ENCODE peak calls at places on chromosomes 7 and 10, in four cellular contexts. One of them, this sample, is unnamed.

GRCh38 chr10:4136121-4136520 is 351.1 kb upstream of the KLF6 start:
- DNase-seq in mucosa of descending colon: no peak
- DNase-seq in tibial nerve: no peak
- DNase-seq in Right ventricle myocardium superior: no peak
- DNase-seq in this sample: no peak

GRCh38 chr7:19928247-19928646 is 154.8 kb upstream of the TMEM196 start:
- DNase-seq in mucosa of descending colon: no peak
- DNase-seq in tibial nerve: no peak
- DNase-seq in Right ventricle myocardium superior: no peak
- DNase-seq in this sample: no peak

GRCh38 chr10:50286517-50286916 is 35.2 kb upstream of the ASAH2 start:
- DNase-seq in mucosa of descending colon: no peak
- DNase-seq in tibial nerve: peak
- DNase-seq in Right ventricle myocardium superior: no peak
- DNase-seq in this sample: no peak

GRCh38 chr7:105779856-105780815 is 96.3 kb downstream of the ATXN7L1 start:
- DNase-seq in mucosa of descending colon: no peak
- DNase-seq in tibial nerve: no peak
- DNase-seq in Right ventricle myocardium superior: no peak
- DNase-seq in this sample: no peak

GRCh38 chr10:45253183-45253914 is 62.1 kb downstream of the OR13A1 start:
- DNase-seq in mucosa of descending colon: no peak
- DNase-seq in tibial nerve: no peak
- DNase-seq in Right ventricle myocardium superior: no peak
- DNase-seq in this sample: no peak

GRCh38 chr10:66265398-66265797 is 660.4 kb upstream of the LRRTM3 start:
- DNase-seq in mucosa of descending colon: no peak
- DNase-seq in tibial nerve: no peak
- DNase-seq in Right ventricle myocardium superior: no peak
- DNase-seq in this sample: no peak

GRCh38 chr10:30114871-30115270 is 55.5 kb upstream of the JCAD start:
- DNase-seq in mucosa of descending colon: no peak
- DNase-seq in tibial nerve: no peak
- DNase-seq in Right ventricle myocardium superior: no peak
- DNase-seq in this sample: no peak

GRCh38 chr7:89605362-89605761 is 548.9 kb upstream of the STEAP1 start:
- DNase-seq in mucosa of descending colon: no peak
- DNase-seq in tibial nerve: no peak
- DNase-seq in Right ventricle myocardium superior: no peak
- DNase-seq in this sample: no peak

GRCh38 chr7:41695661-41696322 is 7.1 kb downstream of the INHBA start:
- DNase-seq in mucosa of descending colon: no peak
- DNase-seq in tibial nerve: no peak
- DNase-seq in Right ventricle myocardium superior: no peak
- DNase-seq in this sample: no peak

GRCh38 chr7:94249631-94250030 is 145.1 kb upstream of the COL1A2 start:
- DNase-seq in mucosa of descending colon: no peak
- DNase-seq in tibial nerve: no peak
- DNase-seq in Right ventricle myocardium superior: no peak
- DNase-seq in this sample: no peak

GRCh38 chr7:116138202-116138801 is 72.0 kb upstream of the TES start:
- DNase-seq in mucosa of descending colon: no peak
- DNase-seq in tibial nerve: peak
- DNase-seq in Right ventricle myocardium superior: no peak
- DNase-seq in this sample: no peak

GRCh38 chr10:95221124-95221523 is 27.1 kb downstream of the ACSM6 start:
- DNase-seq in mucosa of descending colon: no peak
- DNase-seq in tibial nerve: no peak
- DNase-seq in Right ventricle myocardium superior: no peak
- DNase-seq in this sample: no peak

GRCh38 chr7:776992-777520 is 50.0 kb upstream of the PRKAR1B start:
- DNase-seq in mucosa of descending colon: no peak
- DNase-seq in tibial nerve: no peak
- DNase-seq in Right ventricle myocardium superior: no peak
- DNase-seq in this sample: no peak

GRCh38 chr7:5693529-5693928 is 87.9 kb downstream of the RNF216 start:
- DNase-seq in mucosa of descending colon: no peak
- DNase-seq in tibial nerve: no peak
- DNase-seq in Right ventricle myocardium superior: peak
- DNase-seq in this sample: no peak

GRCh38 chr10:103021897-103022286 is 103.8 kb downstream of the CNNM2 start:
- DNase-seq in mucosa of descending colon: no peak
- DNase-seq in tibial nerve: no peak
- DNase-seq in Right ventricle myocardium superior: no peak
- DNase-seq in this sample: no peak

GRCh38 chr7:27723086-27723485 is 16.9 kb upstream of the TAX1BP1 start:
- DNase-seq in mucosa of descending colon: no peak
- DNase-seq in tibial nerve: no peak
- DNase-seq in Right ventricle myocardium superior: no peak
- DNase-seq in this sample: no peak

GRCh38 chr10:128047337-128047736 is 78.9 kb downstream of the MKI67 start:
- DNase-seq in mucosa of descending colon: peak
- DNase-seq in tibial nerve: peak
- DNase-seq in Right ventricle myocardium superior: peak
- DNase-seq in this sample: peak

GRCh38 chr10:8485032-8485431 is 430.5 kb downstream of the GATA3 start:
- DNase-seq in mucosa of descending colon: no peak
- DNase-seq in tibial nerve: no peak
- DNase-seq in Right ventricle myocardium superior: no peak
- DNase-seq in this sample: no peak

GRCh38 chr10:122206471-122207065 is 64.5 kb upstream of the BTBD16 start:
- DNase-seq in mucosa of descending colon: no peak
- DNase-seq in tibial nerve: no peak
- DNase-seq in Right ventricle myocardium superior: peak
- DNase-seq in this sample: no peak

GRCh38 chr10:124250506-124250905 is 157.1 kb upstream of the CHST15 start:
- DNase-seq in mucosa of descending colon: no peak
- DNase-seq in tibial nerve: no peak
- DNase-seq in Right ventricle myocardium superior: no peak
- DNase-seq in this sample: no peak

GRCh38 chr7:26143298-26144044 is 8.5 kb upstream of the NFE2L3 start:
- DNase-seq in mucosa of descending colon: no peak
- DNase-seq in tibial nerve: no peak
- DNase-seq in Right ventricle myocardium superior: no peak
- DNase-seq in this sample: no peak

GRCh38 chr7:129800901-129801300 is 151.9 kb downstream of the UBE2H start:
- DNase-seq in mucosa of descending colon: no peak
- DNase-seq in tibial nerve: no peak
- DNase-seq in Right ventricle myocardium superior: no peak
- DNase-seq in this sample: no peak

GRCh38 chr7:94394399-94395140 is at the start of gene COL1A2:
- DNase-seq in mucosa of descending colon: peak
- DNase-seq in tibial nerve: peak
- DNase-seq in Right ventricle myocardium superior: peak
- DNase-seq in this sample: peak

GRCh38 chr7:69598487-69599148 is 343 bp downstream of the AUTS2 start:
- DNase-seq in mucosa of descending colon: peak
- DNase-seq in tibial nerve: peak
- DNase-seq in Right ventricle myocardium superior: peak
- DNase-seq in this sample: peak

GRCh38 chr10:94991243-94991888 is 52.9 kb downstream of the CYP2C9 start:
- DNase-seq in mucosa of descending colon: no peak
- DNase-seq in tibial nerve: no peak
- DNase-seq in Right ventricle myocardium superior: no peak
- DNase-seq in this sample: no peak

GRCh38 chr10:89466599-89467035 is 52.2 kb downstream of the IFIT5 start:
- DNase-seq in mucosa of descending colon: no peak
- DNase-seq in tibial nerve: no peak
- DNase-seq in Right ventricle myocardium superior: no peak
- DNase-seq in this sample: no peak

GRCh38 chr10:87771871-87772500 is 46.0 kb downstream of the ATAD1 start:
- DNase-seq in mucosa of descending colon: no peak
- DNase-seq in tibial nerve: no peak
- DNase-seq in Right ventricle myocardium superior: no peak
- DNase-seq in this sample: no peak

GRCh38 chr7:91784469-91784868 is 96.0 kb downstream of the MTERF1 start:
- DNase-seq in mucosa of descending colon: no peak
- DNase-seq in tibial nerve: no peak
- DNase-seq in Right ventricle myocardium superior: no peak
- DNase-seq in this sample: no peak

GRCh38 chr7:33711231-33712019 is 193.9 kb upstream of the BMPER start:
- DNase-seq in mucosa of descending colon: no peak
- DNase-seq in tibial nerve: no peak
- DNase-seq in Right ventricle myocardium superior: no peak
- DNase-seq in this sample: no peak

GRCh38 chr7:8214162-8214897 is 47.6 kb downstream of the ICA1 start:
- DNase-seq in mucosa of descending colon: no peak
- DNase-seq in tibial nerve: no peak
- DNase-seq in Right ventricle myocardium superior: no peak
- DNase-seq in this sample: no peak

This sample was measured in right cardiac atrium.